ENCODE peak calls at places on chromosomes 12 and 14, in eight cellular contexts. J, W, H, O, N, C, B and X are unnamed samples.

GRCh38 chr12:41709463-41710285 is 435.0 kb downstream of the GXYLT1 start:
- DNase-seq in W (no peak), B (no peak), O (no peak), C (no peak), J (no peak), H (peak; percentile 5), N (no peak), X (no peak)

GRCh38 chr14:94775875-94776217 is 5.9 kb upstream of the GSC start:
- DNase-seq in N (peak; percentile 31), C (no peak), H (no peak), J (no peak), O (no peak), W (no peak), B (no peak), X (no peak)

GRCh38 chr14:53517276-53517960 is 364.3 kb upstream of the DDHD1 start:
- DNase-seq in W (no peak), B (no peak), J (no peak), O (no peak), H (no peak), C (no peak), N (peak; percentile 79), X (no peak)

GRCh38 chr12:93593833-93594232 is 21.4 kb downstream of the SOCS2 start:
- DNase-seq in W (no peak), H (no peak), B (no peak), C (no peak), O (no peak), N (no peak), J (no peak), X (no peak)

GRCh38 chr14:77843155-77843554 is 43.2 kb downstream of the ADCK1 start:
- DNase-seq in B (no peak), J (no peak), W (no peak), N (no peak), O (no peak), C (no peak), H (no peak), X (no peak)

GRCh38 chr14:59278111-59278510 is 89.6 kb downstream of the DAAM1 start:
- DNase-seq in O (no peak), H (peak; percentile 38), B (no peak), J (no peak), W (peak; percentile 88), C (no peak), N (peak; percentile 92), X (no peak)

GRCh38 chr14:75523771-75524171 is 1.5 kb downstream of the BATF start:
- DNase-seq in B (no peak), O (no peak), N (peak; percentile 8), J (no peak), C (peak; percentile 16), H (no peak), W (no peak), X (no peak)

GRCh38 chr12:91910871-91911388 is 234.7 kb downstream of the BTG1 start:
- DNase-seq in J (no peak), B (no peak), C (no peak), W (no peak), O (no peak), N (no peak), H (no peak), X (no peak)

GRCh38 chr12:111446044-111446581 is 40.4 kb downstream of the SH2B3 start:
- DNase-seq in O (no peak), H (no peak), N (peak; percentile 56), J (no peak), C (peak; percentile 78), W (no peak), B (peak; percentile 34), X (no peak)

GRCh38 chr12:106308611-106309010 is 6.1 kb downstream of the TCP11L2 start:
- DNase-seq in N (no peak), B (no peak), J (no peak), H (no peak), O (no peak), W (no peak), C (no peak), X (no peak)

GRCh38 chr14:21860172-21860571 is 186.6 kb upstream of the OR4E1 start:
- DNase-seq in C (peak; percentile 18), J (no peak), W (no peak), O (no peak), N (no peak), B (no peak), H (peak; percentile 8), X (no peak)

GRCh38 chr12:13347241-13348043 is 150.9 kb downstream of the EMP1 start:
- DNase-seq in J (no peak), W (no peak), O (no peak), B (no peak), C (no peak), H (peak; percentile 46), N (peak; percentile 93), X (no peak)

GRCh38 chr12:57754411-57755193 is at the start of gene MARCHF9:
- DNase-seq in O (peak; percentile 59), H (peak; percentile 93), C (no peak), B (peak; percentile 72), J (peak; percentile 66), N (no peak), W (peak; percentile 62), X (peak; percentile 64)

GRCh38 chr12:53676715-53677611 is 1.1 kb upstream of the ATP5MC2 start:
- DNase-seq in J (peak; percentile 25), B (peak; percentile 28), C (peak; percentile 34), W (no peak), N (peak; percentile 47), O (peak; percentile 42), H (no peak), X (no peak)

GRCh38 chr14:76109087-76109880 is 42.4 kb upstream of the GPATCH2L start:
- DNase-seq in J (no peak), H (no peak), O (no peak), N (peak; percentile 65), B (no peak), W (peak; percentile 70), C (no peak), X (no peak)

GRCh38 chr12:66351301-66351700 is 49.0 kb downstream of the HELB start:
- DNase-seq in N (no peak), W (no peak), B (no peak), J (no peak), C (no peak), O (no peak), H (no peak), X (no peak)

GRCh38 chr14:87869619-87870583 is 123.1 kb downstream of the GALC start:
- DNase-seq in B (no peak), C (no peak), W (no peak), O (no peak), H (no peak), J (no peak), N (peak; percentile 74), X (no peak)

GRCh38 chr14:64112859-64113258 is 181.3 kb downstream of the ESR2 start:
- DNase-seq in H (no peak), B (peak; percentile 58), O (no peak), W (no peak), J (no peak), C (no peak), N (no peak), X (no peak)

GRCh38 chr14:100783630-100784321 is 42.1 kb upstream of the MEG3 start:
- DNase-seq in J (no peak), H (no peak), W (no peak), B (no peak), C (no peak), O (no peak), N (no peak), X (no peak)

GRCh38 chr12:13211191-13211858 is 14.8 kb downstream of the EMP1 start:
- DNase-seq in O (no peak), J (no peak), N (no peak), H (no peak), W (no peak), B (no peak), C (no peak), X (no peak)

GRCh38 chr12:63302269-63302940 is 151.4 kb upstream of the AVPR1A start:
- DNase-seq in H (no peak), J (no peak), W (no peak), N (no peak), O (no peak), B (no peak), C (no peak), X (no peak)

GRCh38 chr12:22029491-22029890 is 16.5 kb upstream of the CMAS start:
- DNase-seq in N (no peak), B (no peak), W (no peak), H (no peak), C (no peak), O (no peak), J (no peak), X (no peak)

GRCh38 chr12:56658921-56659320 is 13.1 kb upstream of the ATP5F1B start:
- DNase-seq in C (no peak), B (no peak), J (no peak), N (no peak), O (no peak), W (no peak), H (no peak), X (no peak)

GRCh38 chr12:59650594-59651229 is 54.9 kb downstream of the SLC16A7 start:
- DNase-seq in J (no peak), W (no peak), C (no peak), N (no peak), B (no peak), H (peak; percentile 35), O (no peak), X (no peak)

GRCh38 chr14:56172571-56172971 is 54.4 kb downstream of the PELI2 start:
- DNase-seq in N (peak; percentile 69), J (no peak), W (peak; percentile 37), H (no peak), C (no peak), B (no peak), O (no peak), X (no peak)

GRCh38 chr12:47797432-47797831 is 22.3 kb downstream of the HDAC7 start:
- DNase-seq in H (no peak), J (peak; percentile 46), W (no peak), N (no peak), C (no peak), B (peak; percentile 49), O (no peak), X (no peak)

GRCh38 chr14:29926701-29927595 is 699 bp downstream of the PRKD1 start:
- DNase-seq in H (peak; percentile 69), B (peak; percentile 67), W (no peak), O (peak; percentile 49), C (peak; percentile 53), N (peak; percentile 52), J (peak; percentile 32), X (peak; percentile 27)

GRCh38 chr12:131747771-131748170 is 36.9 kb downstream of the SFSWAP start:
- DNase-seq in H (no peak), W (no peak), J (no peak), B (no peak), O (no peak), N (no peak), C (peak; percentile 36), X (no peak)
- TF ChIP-seq CTCF in H (no peak), W (no peak), J (no peak), B (no peak), O (no peak), N (no peak), C (no peak), X (no peak)

GRCh38 chr12:104985206-104985605 is 910 bp upstream of the NOPCHAP1 start:
- DNase-seq in N (no peak), J (no peak), H (peak; percentile 9), W (no peak), O (no peak), B (no peak), C (no peak), X (no peak)
- TF ChIP-seq CTCF in N (no peak), J (no peak), H (no peak), W (no peak), O (no peak), B (no peak), C (no peak), X (no peak)

GRCh38 chr12:97312570-97313135 is 150.0 kb upstream of the RMST start:
- DNase-seq in B (no peak), J (no peak), O (no peak), H (no peak), W (no peak), C (no peak), N (no peak), X (no peak)
- TF ChIP-seq CTCF in B (no peak), J (no peak), O (no peak), H (no peak), W (no peak), C (peak; percentile 45), N (no peak), X (peak; percentile 4)

GRCh38 chr14:79111963-79112362 is 941.8 kb downstream of the NRXN3 start:
- DNase-seq in O (no peak), C (no peak), J (no peak), W (no peak), N (no peak), B (no peak), H (no peak), X (no peak)
- TF ChIP-seq CTCF in O (no peak), C (no peak), J (no peak), W (no peak), N (no peak), B (no peak), H (no peak), X (no peak)